ENCODE peak calls at places on chromosomes 4 and X, in eight cellular contexts. R is A549, G is foreskin fibroblast, H is heart right ventricle, M is fibroblast of mammary gland, Y is HFFc6, E is endothelial cell, J is GM06990. D is an unnamed sample.

GRCh38 chrX:41931591-41931990 is 8.2 kb upstream of the CASK start:
- DNase-seq in R (no peak), G (no peak), H (no peak), M (no peak), Y (no peak), E (no peak), J (no peak), D (no peak)

GRCh38 chr4:70778888-70779422 is 57.2 kb downstream of the RUFY3 start:
- DNase-seq in R (no peak), G (no peak), H (peak), M (peak), Y (peak), E (no peak), J (no peak), D (no peak)

GRCh38 chr4:47531241-47531953 is 46.3 kb downstream of the ATP10D start:
- DNase-seq in R (peak), G (peak), H (peak), M (peak), Y (peak), E (no peak), J (peak), D (peak)

GRCh38 chr4:76982638-76983579 is 33.4 kb downstream of the SEPTIN11 start:
- DNase-seq in R (no peak), G (peak), H (no peak), M (peak), Y (no peak), E (no peak), J (no peak), D (no peak)

GRCh38 chrX:38807873-38808272 is 6.6 kb downstream of the MID1IP1 start:
- DNase-seq in R (no peak), G (peak), H (no peak), M (no peak), Y (no peak), E (no peak), J (no peak), D (no peak)

GRCh38 chr4:131091896-131092295 is 1995.9 kb downstream of the C4orf33 start:
- DNase-seq in R (peak), G (peak), H (no peak), M (peak), Y (peak), E (no peak), J (no peak), D (peak)

GRCh38 chr4:180060159-180060889 is 2182.9 kb upstream of the TENM3 start:
- DNase-seq in R (peak), G (peak), H (no peak), M (peak), Y (peak), E (no peak), J (no peak), D (peak)

GRCh38 chrX:74925210-74926088 is at the start of gene NEXMIF:
- DNase-seq in R (peak), G (peak), H (no peak), M (peak), Y (no peak), E (peak), J (peak), D (peak)

GRCh38 chr4:71554025-71554424 is 215.2 kb downstream of the SLC4A4 start:
- DNase-seq in R (no peak), G (no peak), H (no peak), M (no peak), Y (no peak), E (no peak), J (no peak), D (no peak)

GRCh38 chr4:167622481-167623240 is 388.4 kb upstream of the SPOCK3 start:
- DNase-seq in R (peak), G (peak), H (no peak), M (peak), Y (peak), E (peak), J (no peak), D (peak)

GRCh38 chr4:71445819-71446218 is 107.0 kb downstream of the SLC4A4 start:
- DNase-seq in R (no peak), G (no peak), H (no peak), M (no peak), Y (no peak), E (no peak), J (no peak), D (no peak)

GRCh38 chr4:86089053-86089452 is 270.8 kb downstream of the MAPK10 start:
- DNase-seq in R (no peak), G (no peak), H (no peak), M (no peak), Y (no peak), E (no peak), J (no peak), D (no peak)

GRCh38 chrX:26778320-26778888 is 562.4 kb downstream of the MAGEB5 start:
- DNase-seq in R (peak), G (no peak), H (no peak), M (peak), Y (no peak), E (no peak), J (no peak), D (no peak)
- TF ChIP-seq CTCF in R (no peak), G (no peak), H (no peak), M (peak), Y (peak), E (peak), J (no peak), D (no peak)

GRCh38 chrX:152641996-152642395 is 4.3 kb downstream of the GABRQ start:
- DNase-seq in R (peak), G (peak), H (no peak), M (peak), Y (no peak), E (peak), J (no peak), D (peak)
- TF ChIP-seq CTCF in R (no peak), G (no peak), H (peak), M (peak), Y (peak), E (no peak), J (peak), D (peak)

GRCh38 chr4:164930647-164931046 is 46.8 kb downstream of the TRIM61 start:
- DNase-seq in R (no peak), G (no peak), H (no peak), M (no peak), Y (no peak), E (no peak), J (no peak), D (no peak)

GRCh38 chr4:164926301-164926700 is 49.3 kb downstream of the APELA start:
- DNase-seq in R (no peak), G (peak), H (no peak), M (peak), Y (peak), E (no peak), J (no peak), D (no peak)

GRCh38 chr4:164933244-164933643 is 44.2 kb downstream of the TRIM61 start:
- DNase-seq in R (no peak), G (no peak), H (no peak), M (no peak), Y (no peak), E (no peak), J (no peak), D (no peak)

GRCh38 chr4:164935363-164935762 is 42.1 kb downstream of the TRIM61 start:
- DNase-seq in R (no peak), G (no peak), H (no peak), M (no peak), Y (no peak), E (peak), J (peak), D (peak)

GRCh38 chr4:164931551-164932324 is 45.7 kb downstream of the TRIM61 start:
- DNase-seq in R (no peak), G (peak), H (no peak), M (peak), Y (no peak), E (no peak), J (no peak), D (no peak)
- TF ChIP-seq CTCF in R (no peak), G (no peak), H (no peak), M (no peak), Y (no peak), E (no peak), J (no peak), D (no peak)

GRCh38 chrX:136272325-136272724 is 21.1 kb upstream of the MAP7D3 start:
- DNase-seq in R (peak), G (peak), H (no peak), M (no peak), Y (no peak), E (no peak), J (no peak), D (no peak)
- TF ChIP-seq CTCF in R (peak), G (peak), H (no peak), M (peak), Y (peak), E (no peak), J (no peak), D (no peak)

DNA sequence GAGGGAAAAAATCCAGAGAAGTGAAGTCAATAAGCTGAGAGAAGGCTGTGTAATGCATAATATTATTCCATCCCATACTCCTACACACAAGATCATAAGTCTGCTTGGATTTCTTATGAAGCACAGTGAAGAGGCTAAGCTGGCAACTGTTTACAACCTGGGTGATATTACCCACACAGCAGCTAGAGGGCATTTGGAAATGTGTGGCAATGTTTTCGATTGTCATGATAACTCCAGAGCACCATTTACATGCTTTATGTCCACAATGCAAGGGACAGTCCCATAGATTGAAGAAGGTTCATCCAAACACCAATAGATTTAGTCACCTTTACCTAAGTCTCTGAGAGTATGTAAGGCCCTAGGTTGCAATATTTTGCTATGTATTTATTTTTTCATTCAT is 412.2 kb downstream of the PPP3CA start:
- DNase-seq in R (peak), G (peak), H (no peak), M (peak), Y (peak), E (no peak), J (no peak), D (peak)
- TF ChIP-seq CTCF in R (no peak), G (peak), H (peak), M (peak), Y (peak), E (peak), J (peak), D (peak)

DNA sequence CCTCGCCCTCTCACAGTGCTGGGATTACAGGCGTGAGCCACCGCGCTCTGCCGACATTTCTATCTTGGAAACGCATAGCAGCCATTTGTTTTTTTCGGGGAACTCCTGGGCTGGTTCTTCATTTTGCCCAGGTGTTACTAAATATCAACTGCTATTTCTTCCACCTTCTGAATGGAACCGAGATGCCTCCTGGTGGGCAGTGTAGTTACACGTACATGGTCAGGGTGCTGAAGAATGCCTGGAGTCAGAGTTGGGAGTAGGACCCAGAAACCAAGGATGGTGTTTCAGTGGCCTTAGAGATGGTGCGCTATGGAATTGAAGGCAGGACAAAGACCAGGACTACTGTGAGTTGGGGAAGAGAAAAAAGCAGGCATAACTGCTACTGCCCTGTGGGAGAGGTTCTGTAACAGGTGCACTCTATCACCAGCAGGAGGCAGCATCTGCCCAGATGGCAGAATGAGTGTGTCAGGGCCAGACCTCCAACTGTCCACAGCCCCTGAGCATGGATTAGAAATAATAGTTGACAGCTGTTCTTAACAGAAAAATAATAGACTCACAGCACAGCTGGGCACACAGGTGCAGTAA is 81.7 kb downstream of the ZC4H2 start:
- DNase-seq in R (peak), G (no peak), H (no peak), M (peak), Y (no peak), E (peak), J (no peak), D (peak)
- TF ChIP-seq CTCF in R (no peak), G (peak), H (peak), M (peak), Y (peak), E (peak), J (peak), D (peak)

GRCh38 chr4:173171098-173171497 is 2.5 kb downstream of the GALNT7 start:
- DNase-seq in R (peak), G (peak), H (no peak), M (peak), Y (peak), E (no peak), J (no peak), D (no peak)
- TF ChIP-seq CTCF in R (peak), G (peak), H (peak), M (peak), Y (peak), E (peak), J (peak), D (no peak)

GRCh38 chrX:130836447-130836846 is 66.6 kb downstream of the ENOX2 start:
- DNase-seq in R (no peak), G (no peak), H (no peak), M (no peak), Y (no peak), E (no peak), J (no peak), D (no peak)

GRCh38 chrX:130834830-130835229 is 68.2 kb downstream of the ENOX2 start:
- DNase-seq in R (no peak), G (no peak), H (no peak), M (no peak), Y (no peak), E (no peak), J (no peak), D (no peak)

DNA sequence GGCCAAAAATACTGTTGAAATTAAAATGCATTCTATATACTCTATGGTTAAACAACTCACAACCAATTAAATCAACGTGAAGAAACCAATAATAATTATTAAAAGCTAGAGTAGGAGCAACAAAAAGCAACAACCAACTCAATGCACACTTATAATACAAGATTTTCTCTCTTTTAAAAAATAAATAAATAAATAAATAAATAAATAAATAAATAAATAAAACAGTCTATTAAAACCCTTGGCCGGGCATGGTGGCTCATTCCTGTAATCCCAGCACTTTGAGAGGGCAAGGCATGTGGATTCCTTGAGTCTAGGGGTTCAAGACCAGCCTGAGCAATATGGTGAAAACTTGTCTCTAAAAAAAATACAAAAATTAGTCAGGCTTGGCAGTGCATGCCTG is 62.7 kb downstream of the ENOX2 start:
- DNase-seq in R (no peak), G (no peak), H (no peak), M (no peak), Y (no peak), E (no peak), J (no peak), D (no peak)
- TF ChIP-seq CTCF in R (no peak), G (no peak), H (no peak), M (no peak), Y (no peak), E (no peak), J (no peak), D (no peak)